ENCODE peak calls at places on chromosomes 3 and 15, in seven cellular contexts. C is aorta; P is activated naive CD4-positive, alpha-beta T cell treated with Interleukin-2 at 50 U/mL for 16 hours; T is K562; G is natural killer cell; F is AG09309; B is fibroblast of the conjunctiva. J is an unnamed sample.
A peak's percentile ranks its signal among the peaks of the same experiment; 100 is the strongest.

GRCh38 chr3:196712514-196713413 is 587 bp downstream of the PIGX start:
- DNase-seq in C (peak; percentile 91), P (peak; percentile 74), T (peak; percentile 85), G (no peak), F (no peak), B (no peak), J (no peak)

GRCh38 chr3:179510496-179510895 is 52.2 kb upstream of the ACTL6A start:
- DNase-seq in C (no peak), P (no peak), T (no peak), G (no peak), F (no peak), B (no peak), J (no peak)

GRCh38 chr3:186589115-186589514 is 18.6 kb downstream of the DNAJB11 start:
- DNase-seq in C (no peak), P (no peak), T (peak; percentile 33), G (no peak), F (no peak), B (no peak), J (no peak)

GRCh38 chr15:78808550-78808949 is 2.7 kb downstream of the ADAMTS7 start:
- DNase-seq in C (no peak), P (no peak), T (peak; percentile 55), G (no peak), F (no peak), B (no peak), J (peak; percentile 67)

GRCh38 chr3:136860541-136860940 is 1.5 kb upstream of the NCK1 start:
- DNase-seq in C (no peak), P (no peak), T (no peak), G (no peak), F (no peak), B (no peak), J (no peak)

GRCh38 chr3:45225465-45226205 is 452 bp downstream of the TMEM158 start:
- DNase-seq in C (peak; percentile 80), P (peak; percentile 48), T (peak; percentile 72), G (no peak), F (no peak), B (no peak), J (peak; percentile 48)

GRCh38 chr3:133023301-133023830 is 14.8 kb upstream of the TMEM108 start:
- DNase-seq in C (no peak), P (no peak), T (no peak), G (no peak), F (no peak), B (no peak), J (no peak)

GRCh38 chr3:48678056-48678455 is 7.7 kb downstream of the NCKIPSD start:
- DNase-seq in C (peak; percentile 59), P (no peak), T (no peak), G (no peak), F (no peak), B (no peak), J (no peak)

GRCh38 chr3:11238057-11238456 is 34.1 kb upstream of the ATG7 start:
- DNase-seq in C (no peak), P (peak; percentile 18), T (no peak), G (no peak), F (peak; percentile 86), B (peak; percentile 67), J (no peak)

GRCh38 chr3:9976736-9977709 is 9.6 kb downstream of the EMC3 start:
- DNase-seq in C (peak; percentile 85), P (peak; percentile 20), T (peak; percentile 80), G (no peak), F (peak; percentile 98), B (peak; percentile 97), J (peak; percentile 52)

GRCh38 chr15:101115887-101116680 is 135.8 kb downstream of the CHSY1 start:
- DNase-seq in C (peak; percentile 82), P (no peak), T (no peak), G (no peak), F (no peak), B (no peak), J (no peak)

GRCh38 chr15:27235161-27235560 is 264.2 kb downstream of the GABRG3 start:
- DNase-seq in C (no peak), P (no peak), T (no peak), G (no peak), F (no peak), B (no peak), J (no peak)

GRCh38 chr15:67035886-67036285 is 29.5 kb upstream of the SMAD3 start:
- DNase-seq in C (peak; percentile 38), P (no peak), T (no peak), G (no peak), F (peak; percentile 48), B (peak; percentile 57), J (no peak)

GRCh38 chr3:37243811-37244748 is 69.7 kb upstream of the LRRFIP2 start:
- DNase-seq in C (peak; percentile 96), P (peak; percentile 45), T (peak; percentile 58), G (peak; percentile 48), F (peak; percentile 46), B (peak; percentile 45), J (peak; percentile 62)

GRCh38 chr3:33810545-33810944 is 12.1 kb downstream of the PDCD6IP start:
- DNase-seq in C (no peak), P (no peak), T (no peak), G (no peak), F (no peak), B (no peak), J (no peak)

GRCh38 chr15:41575282-41575681 is 16.3 kb downstream of the TYRO3 start:
- DNase-seq in C (no peak), P (no peak), T (no peak), G (no peak), F (no peak), B (no peak), J (no peak)

GRCh38 chr3:87006844-87007439 is 16.0 kb upstream of the VGLL3 start:
- DNase-seq in C (no peak), P (no peak), T (no peak), G (no peak), F (no peak), B (no peak), J (no peak)

GRCh38 chr15:41520636-41521035 is 7.0 kb upstream of the LTK start:
- DNase-seq in C (no peak), P (no peak), T (no peak), G (no peak), F (no peak), B (no peak), J (no peak)

GRCh38 chr15:60255390-60255789 is 142.4 kb downstream of the ANXA2 start:
- DNase-seq in C (no peak), P (peak; percentile 26), T (no peak), G (no peak), F (no peak), B (no peak), J (no peak)

GRCh38 chr15:74763416-74763815 is 14.8 kb downstream of the CYP1A2 start:
- DNase-seq in C (no peak), P (no peak), T (no peak), G (no peak), F (no peak), B (no peak), J (no peak)

GRCh38 chr3:132225664-132226063 is 91.5 kb upstream of the ACP3 start:
- DNase-seq in C (no peak), P (no peak), T (no peak), G (no peak), F (no peak), B (no peak), J (no peak)

J was measured in HEK293T.